ENCODE peak calls at places on chromosome 1, in seven cellular contexts. One of them, this sample, is unnamed.

GRCh38 chr1:203325004-203325417 is 19.7 kb downstream of the BTG2 start:
- DNase-seq in GM20000: peak; percentile 83
- DNase-seq in IMR-90: no peak
- DNase-seq in upper lobe of left lung: peak; percentile 45
- DNase-seq in testis: no peak
- DNase-seq in tibial artery: no peak
- DNase-seq in ovary: no peak
- DNase-seq in this sample: peak; percentile 84

GRCh38 chr1:198018529-198018928 is 101.4 kb downstream of the LHX9 start:
- DNase-seq in GM20000: no peak
- DNase-seq in IMR-90: peak; percentile 93
- DNase-seq in upper lobe of left lung: no peak
- DNase-seq in testis: no peak
- DNase-seq in tibial artery: no peak
- DNase-seq in ovary: no peak
- DNase-seq in this sample: no peak

GRCh38 chr1:64822621-64823020 is 77.7 kb downstream of the RAVER2 start:
- DNase-seq in GM20000: no peak
- DNase-seq in IMR-90: peak; percentile 35
- DNase-seq in upper lobe of left lung: no peak
- DNase-seq in testis: no peak
- DNase-seq in tibial artery: no peak
- DNase-seq in ovary: no peak
- DNase-seq in this sample: no peak

GRCh38 chr1:55185832-55186231 is 29.3 kb downstream of the USP24 start:
- DNase-seq in GM20000: no peak
- DNase-seq in IMR-90: no peak
- DNase-seq in upper lobe of left lung: no peak
- DNase-seq in testis: no peak
- DNase-seq in tibial artery: no peak
- DNase-seq in ovary: no peak
- DNase-seq in this sample: no peak

GRCh38 chr1:89462250-89462649 is 62.4 kb upstream of the LRRC8B start:
- DNase-seq in GM20000: no peak
- DNase-seq in IMR-90: no peak
- DNase-seq in upper lobe of left lung: no peak
- DNase-seq in testis: no peak
- DNase-seq in tibial artery: no peak
- DNase-seq in ovary: no peak
- DNase-seq in this sample: no peak

GRCh38 chr1:10890391-10891073 is 94.1 kb upstream of the CASZ1 start:
- DNase-seq in GM20000: no peak
- DNase-seq in IMR-90: no peak
- DNase-seq in upper lobe of left lung: no peak
- DNase-seq in testis: no peak
- DNase-seq in tibial artery: no peak
- DNase-seq in ovary: no peak
- DNase-seq in this sample: no peak

GRCh38 chr1:32825181-32825580 is 7.7 kb downstream of the S100PBP start:
- DNase-seq in GM20000: no peak
- DNase-seq in IMR-90: no peak
- DNase-seq in upper lobe of left lung: no peak
- DNase-seq in testis: no peak
- DNase-seq in tibial artery: no peak
- DNase-seq in ovary: no peak
- DNase-seq in this sample: no peak

GRCh38 chr1:204410764-204411450 is 710 bp downstream of the PPP1R15B start:
- DNase-seq in GM20000: peak; percentile 38
- DNase-seq in IMR-90: peak; percentile 48
- DNase-seq in upper lobe of left lung: peak; percentile 43
- DNase-seq in testis: peak; percentile 42
- DNase-seq in tibial artery: peak; percentile 79
- DNase-seq in ovary: no peak
- DNase-seq in this sample: no peak

GRCh38 chr1:90730247-90731022 is 13.3 kb upstream of the BARHL2 start:
- DNase-seq in GM20000: peak; percentile 28
- DNase-seq in IMR-90: peak; percentile 9
- DNase-seq in upper lobe of left lung: no peak
- DNase-seq in testis: no peak
- DNase-seq in tibial artery: no peak
- DNase-seq in ovary: no peak
- DNase-seq in this sample: peak; percentile 23

GRCh38 chr1:46401964-46402626 is 8.0 kb downstream of the FAAH start:
- DNase-seq in GM20000: no peak
- DNase-seq in IMR-90: peak; percentile 95
- DNase-seq in upper lobe of left lung: peak; percentile 92
- DNase-seq in testis: peak; percentile 67
- DNase-seq in tibial artery: peak; percentile 90
- DNase-seq in ovary: peak; percentile 62
- DNase-seq in this sample: no peak

GRCh38 chr1:12368646-12369045 is 138.8 kb downstream of the VPS13D start:
- DNase-seq in GM20000: no peak
- DNase-seq in IMR-90: no peak
- DNase-seq in upper lobe of left lung: no peak
- DNase-seq in testis: no peak
- DNase-seq in tibial artery: no peak
- DNase-seq in ovary: no peak
- DNase-seq in this sample: no peak

GRCh38 chr1:50368179-50369007 is 54.9 kb downstream of the DMRTA2 start:
- DNase-seq in GM20000: peak; percentile 67
- DNase-seq in IMR-90: peak; percentile 6
- DNase-seq in upper lobe of left lung: no peak
- DNase-seq in testis: peak; percentile 72
- DNase-seq in tibial artery: no peak
- DNase-seq in ovary: peak; percentile 44
- DNase-seq in this sample: peak; percentile 65

GRCh38 chr1:207985996-207986395 is 75.1 kb upstream of the CD34 start:
- DNase-seq in GM20000: no peak
- DNase-seq in IMR-90: no peak
- DNase-seq in upper lobe of left lung: no peak
- DNase-seq in testis: no peak
- DNase-seq in tibial artery: no peak
- DNase-seq in ovary: no peak
- DNase-seq in this sample: no peak

GRCh38 chr1:207282049-207282448 is 39.4 kb upstream of the CD55 start:
- DNase-seq in GM20000: no peak
- DNase-seq in IMR-90: peak; percentile 53
- DNase-seq in upper lobe of left lung: no peak
- DNase-seq in testis: no peak
- DNase-seq in tibial artery: no peak
- DNase-seq in ovary: no peak
- DNase-seq in this sample: no peak

GRCh38 chr1:243718893-243719292 is 131.2 kb downstream of the AKT3 start:
- DNase-seq in GM20000: no peak
- DNase-seq in IMR-90: peak; percentile 85
- DNase-seq in upper lobe of left lung: no peak
- DNase-seq in testis: no peak
- DNase-seq in tibial artery: no peak
- DNase-seq in ovary: no peak
- DNase-seq in this sample: no peak

GRCh38 chr1:241822846-241823245 is 25.2 kb upstream of the EXO1 start:
- DNase-seq in GM20000: no peak
- DNase-seq in IMR-90: no peak
- DNase-seq in upper lobe of left lung: no peak
- DNase-seq in testis: no peak
- DNase-seq in tibial artery: no peak
- DNase-seq in ovary: no peak
- DNase-seq in this sample: no peak

GRCh38 chr1:117060441-117061317 is 553 bp downstream of the TTF2 start:
- DNase-seq in GM20000: peak; percentile 40
- DNase-seq in IMR-90: peak; percentile 34
- DNase-seq in upper lobe of left lung: peak; percentile 32
- DNase-seq in testis: peak; percentile 50
- DNase-seq in tibial artery: no peak
- DNase-seq in ovary: no peak
- DNase-seq in this sample: peak; percentile 52

GRCh38 chr1:234659538-234659937 is 49.6 kb upstream of the IRF2BP2 start:
- DNase-seq in GM20000: no peak
- DNase-seq in IMR-90: peak; percentile 89
- DNase-seq in upper lobe of left lung: no peak
- DNase-seq in testis: peak; percentile 57
- DNase-seq in tibial artery: no peak
- DNase-seq in ovary: peak; percentile 54
- DNase-seq in this sample: no peak

GRCh38 chr1:42173155-42173933 is 8.8 kb upstream of the GUCA2A start:
- DNase-seq in GM20000: peak; percentile 83
- DNase-seq in IMR-90: peak; percentile 28
- DNase-seq in upper lobe of left lung: peak; percentile 75
- DNase-seq in testis: peak; percentile 66
- DNase-seq in tibial artery: no peak
- DNase-seq in ovary: peak; percentile 65
- DNase-seq in this sample: peak; percentile 84

GRCh38 chr1:90973897-90974798 is 47.7 kb downstream of the ZNF644 start:
- DNase-seq in GM20000: no peak
- DNase-seq in IMR-90: peak; percentile 61
- DNase-seq in upper lobe of left lung: no peak
- DNase-seq in testis: no peak
- DNase-seq in tibial artery: no peak
- DNase-seq in ovary: no peak
- DNase-seq in this sample: no peak

GRCh38 chr1:97160796-97161195 is 439.2 kb downstream of the PTBP2 start:
- DNase-seq in GM20000: no peak
- DNase-seq in IMR-90: peak; percentile 17
- DNase-seq in upper lobe of left lung: no peak
- DNase-seq in testis: no peak
- DNase-seq in tibial artery: no peak
- DNase-seq in ovary: no peak
- DNase-seq in this sample: no peak

GRCh38 chr1:33893147-33893830 is 29.4 kb downstream of the HMGB4 start:
- DNase-seq in GM20000: no peak
- DNase-seq in IMR-90: peak; percentile 29
- DNase-seq in upper lobe of left lung: no peak
- DNase-seq in testis: no peak
- DNase-seq in tibial artery: no peak
- DNase-seq in ovary: no peak
- DNase-seq in this sample: no peak
- TF ChIP-seq CTCF in GM20000: no peak
- TF ChIP-seq CTCF in IMR-90: no peak
- TF ChIP-seq CTCF in upper lobe of left lung: no peak
- TF ChIP-seq CTCF in testis: no peak
- TF ChIP-seq CTCF in tibial artery: no peak
- TF ChIP-seq CTCF in ovary: no peak
- TF ChIP-seq CTCF in this sample: no peak

GRCh38 chr1:112923956-112924349 is 32.0 kb downstream of the SLC16A1 start:
- DNase-seq in GM20000: no peak
- DNase-seq in IMR-90: no peak
- DNase-seq in upper lobe of left lung: no peak
- DNase-seq in testis: no peak
- DNase-seq in tibial artery: no peak
- DNase-seq in ovary: no peak
- DNase-seq in this sample: no peak

GRCh38 chr1:112926858-112927257 is 29.1 kb downstream of the SLC16A1 start:
- DNase-seq in GM20000: no peak
- DNase-seq in IMR-90: no peak
- DNase-seq in upper lobe of left lung: no peak
- DNase-seq in testis: no peak
- DNase-seq in tibial artery: no peak
- DNase-seq in ovary: no peak
- DNase-seq in this sample: no peak

GRCh38 chr1:112927462-112927971 is 28.5 kb downstream of the SLC16A1 start:
- DNase-seq in GM20000: no peak
- DNase-seq in IMR-90: no peak
- DNase-seq in upper lobe of left lung: no peak
- DNase-seq in testis: no peak
- DNase-seq in tibial artery: no peak
- DNase-seq in ovary: no peak
- DNase-seq in this sample: no peak

GRCh38 chr1:112923234-112923955 is 32.6 kb downstream of the SLC16A1 start:
- DNase-seq in GM20000: no peak
- DNase-seq in IMR-90: no peak
- DNase-seq in upper lobe of left lung: no peak
- DNase-seq in testis: no peak
- DNase-seq in tibial artery: no peak
- DNase-seq in ovary: no peak
- DNase-seq in this sample: no peak

DNA sequence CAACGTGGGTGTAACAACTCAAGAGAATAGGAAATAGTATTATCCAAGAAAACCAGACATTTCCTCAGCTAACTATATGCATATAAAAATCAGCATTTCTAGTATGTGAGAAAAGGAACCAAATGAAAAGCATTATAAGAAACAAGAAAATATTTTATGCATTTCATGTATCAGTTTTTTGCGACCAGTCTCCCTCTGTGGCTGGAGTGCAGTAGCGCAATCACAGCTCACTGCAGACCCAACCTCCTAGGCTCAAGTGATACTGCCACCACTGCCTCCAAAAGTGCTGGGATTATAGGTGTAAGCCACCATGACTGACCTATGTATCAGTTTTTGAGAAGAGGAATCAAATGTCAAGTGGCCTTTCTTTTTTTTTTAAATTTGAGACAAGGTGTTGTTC is 31.0 kb downstream of the SLC16A1 start:
- DNase-seq in GM20000: no peak
- DNase-seq in IMR-90: no peak
- DNase-seq in upper lobe of left lung: no peak
- DNase-seq in testis: no peak
- DNase-seq in tibial artery: no peak
- DNase-seq in ovary: no peak
- DNase-seq in this sample: no peak
- TF ChIP-seq CTCF in GM20000: no peak
- TF ChIP-seq CTCF in IMR-90: no peak
- TF ChIP-seq CTCF in upper lobe of left lung: no peak
- TF ChIP-seq CTCF in testis: no peak
- TF ChIP-seq CTCF in tibial artery: no peak
- TF ChIP-seq CTCF in ovary: no peak
- TF ChIP-seq CTCF in this sample: no peak

GRCh38 chr1:156801409-156802121 is 15.1 kb downstream of the SH2D2A start:
- DNase-seq in GM20000: no peak
- DNase-seq in IMR-90: peak; percentile 54
- DNase-seq in upper lobe of left lung: no peak
- DNase-seq in testis: no peak
- DNase-seq in tibial artery: no peak
- DNase-seq in ovary: no peak
- DNase-seq in this sample: no peak
- TF ChIP-seq CTCF in GM20000: no peak
- TF ChIP-seq CTCF in IMR-90: peak; percentile 19
- TF ChIP-seq CTCF in upper lobe of left lung: no peak
- TF ChIP-seq CTCF in testis: no peak
- TF ChIP-seq CTCF in tibial artery: no peak
- TF ChIP-seq CTCF in ovary: no peak
- TF ChIP-seq CTCF in this sample: no peak

DNA sequence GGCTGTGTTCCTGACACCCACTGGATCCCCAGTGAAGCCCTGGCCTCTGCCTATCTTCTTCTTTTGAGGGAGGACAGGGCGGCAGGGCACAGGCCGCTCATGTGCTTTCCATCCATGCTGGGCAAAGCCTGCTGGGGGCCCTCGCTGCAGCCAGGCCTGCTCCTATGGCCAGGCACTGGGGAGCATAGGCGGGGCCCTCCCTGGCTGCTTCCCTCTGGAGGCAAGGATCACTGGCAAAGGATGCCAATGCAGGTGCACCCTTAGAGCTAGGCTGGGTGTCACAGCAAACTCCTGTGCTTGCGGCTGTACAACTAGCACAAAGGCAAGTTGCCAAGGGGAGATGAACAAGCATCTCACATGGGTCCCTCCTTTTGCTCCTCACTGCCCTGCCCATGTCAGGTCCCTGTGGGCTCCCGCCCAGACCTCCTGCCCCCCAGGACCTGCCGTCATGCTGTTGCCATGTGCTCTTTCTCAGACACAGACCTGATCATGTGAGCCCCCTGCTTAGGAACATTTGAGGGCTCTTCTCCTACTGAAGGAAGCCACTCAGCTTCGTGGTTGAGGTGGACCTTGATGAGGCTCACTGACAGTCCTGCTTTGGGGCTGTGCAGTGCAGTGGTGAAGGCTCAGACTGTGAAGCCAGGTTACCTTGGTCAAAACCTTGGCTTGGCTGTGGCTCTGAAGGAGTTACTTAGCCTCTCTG is 393.6 kb downstream of the PTPRU start:
- DNase-seq in GM20000: no peak
- DNase-seq in IMR-90: no peak
- DNase-seq in upper lobe of left lung: no peak
- DNase-seq in testis: no peak
- DNase-seq in tibial artery: no peak
- DNase-seq in ovary: no peak
- DNase-seq in this sample: no peak
- TF ChIP-seq CTCF in GM20000: no peak
- TF ChIP-seq CTCF in IMR-90: no peak
- TF ChIP-seq CTCF in upper lobe of left lung: no peak
- TF ChIP-seq CTCF in testis: no peak
- TF ChIP-seq CTCF in tibial artery: no peak
- TF ChIP-seq CTCF in ovary: no peak
- TF ChIP-seq CTCF in this sample: no peak

This sample was measured in GM13976.